ENCODE peak calls at places on chromosomes 7 and 10, in six cellular contexts. X, C, O, P, N and G are unnamed samples.

GRCh38 chr7:18978108-18978495 is 139.3 kb downstream of the TWIST1 start:
- DNase-seq in X (no peak), C (no peak), O (peak), P (peak), N (no peak), G (no peak)

GRCh38 chr7:3174515-3175318 is 126.3 kb upstream of the SDK1 start:
- DNase-seq in X (no peak), C (no peak), O (no peak), P (no peak), N (no peak), G (no peak)

GRCh38 chr7:44104880-44105771 is 981 bp downstream of the AEBP1 start:
- DNase-seq in X (no peak), C (no peak), O (no peak), P (no peak), N (peak), G (no peak)

GRCh38 chr7:48671656-48672055 is 252.7 kb upstream of the CDC14C start:
- DNase-seq in X (no peak), C (no peak), O (no peak), P (no peak), N (no peak), G (no peak)

GRCh38 chr10:24722676-24723385 is 856 bp downstream of the ARHGAP21 start:
- DNase-seq in X (peak), C (peak), O (no peak), P (no peak), N (peak), G (peak)

GRCh38 chr10:124152781-124153600 is 59.6 kb upstream of the CHST15 start:
- DNase-seq in X (peak), C (no peak), O (peak), P (peak), N (no peak), G (no peak)

GRCh38 chr10:117350905-117351304 is 24.3 kb downstream of the PDZD8 start:
- DNase-seq in X (no peak), C (no peak), O (no peak), P (no peak), N (no peak), G (no peak)

GRCh38 chr7:70417061-70417655 is 714.8 kb upstream of the GALNT17 start:
- DNase-seq in X (peak), C (no peak), O (no peak), P (no peak), N (no peak), G (no peak)

GRCh38 chr7:112509390-112509789 is 28.6 kb downstream of the LSMEM1 start:
- DNase-seq in X (no peak), C (no peak), O (no peak), P (peak), N (no peak), G (no peak)

GRCh38 chr7:27185708-27186449 is 847 bp upstream of the HOXA11 start:
- DNase-seq in X (no peak), C (no peak), O (no peak), P (no peak), N (peak), G (no peak)

GRCh38 chr7:50865450-50865849 is 82.8 kb upstream of the GRB10 start:
- DNase-seq in X (no peak), C (no peak), O (no peak), P (no peak), N (no peak), G (no peak)

GRCh38 chr7:43248961-43249807 is 136.7 kb downstream of the HECW1 start:
- DNase-seq in X (peak), C (peak), O (peak), P (peak), N (no peak), G (no peak)

GRCh38 chr10:12780634-12781601 is 220.6 kb downstream of the CCDC3 start:
- DNase-seq in X (no peak), C (no peak), O (no peak), P (no peak), N (no peak), G (no peak)

GRCh38 chr7:141663081-141663510 is 38.9 kb downstream of the DENND11 start:
- DNase-seq in X (no peak), C (no peak), O (no peak), P (no peak), N (no peak), G (no peak)

GRCh38 chr10:124576526-124577420 is 115.2 kb downstream of the LHPP start:
- DNase-seq in X (no peak), C (no peak), O (no peak), P (no peak), N (no peak), G (no peak)

GRCh38 chr7:143485500-143485899 is 7.8 kb downstream of the TAS2R41 start:
- DNase-seq in X (no peak), C (no peak), O (no peak), P (no peak), N (no peak), G (no peak)

GRCh38 chr10:75508814-75509306 is 77.4 kb downstream of the LRMDA start:
- DNase-seq in X (no peak), C (no peak), O (no peak), P (no peak), N (no peak), G (no peak)

GRCh38 chr10:98168147-98168546 is 33.7 kb downstream of the R3HCC1L start:
- DNase-seq in X (no peak), C (no peak), O (no peak), P (no peak), N (peak), G (no peak)

GRCh38 chr7:8295638-8296361 is 33.8 kb upstream of the ICA1 start:
- DNase-seq in X (no peak), C (peak), O (peak), P (peak), N (peak), G (peak)

GRCh38 chr7:65968256-65969185 is 13.5 kb downstream of the GUSB start:
- DNase-seq in X (no peak), C (no peak), O (no peak), P (no peak), N (no peak), G (no peak)

GRCh38 chr7:959271-959670 is 4.8 kb upstream of the ADAP1 start:
- DNase-seq in X (no peak), C (no peak), O (no peak), P (no peak), N (no peak), G (no peak)

GRCh38 chr10:15571570-15571969 is 148.2 kb downstream of the ITGA8 start:
- DNase-seq in X (no peak), C (no peak), O (peak), P (peak), N (no peak), G (no peak)

GRCh38 chr10:121900443-121901174 is 27.2 kb downstream of the ATE1 start:
- DNase-seq in X (no peak), C (peak), O (peak), P (peak), N (peak), G (peak)

GRCh38 chr7:2612445-2613112 is 19.2 kb upstream of the TTYH3 start:
- DNase-seq in X (no peak), C (no peak), O (no peak), P (no peak), N (no peak), G (no peak)

GRCh38 chr7:54812747-54813146 is 53.7 kb upstream of the SEC61G start:
- DNase-seq in X (no peak), C (no peak), O (no peak), P (no peak), N (no peak), G (no peak)

GRCh38 chr7:4837041-4837813 is 24.6 kb downstream of the PAPOLB start:
- DNase-seq in X (no peak), C (no peak), O (no peak), P (no peak), N (no peak), G (no peak)

GRCh38 chr7:46607176-46607575 is 686.1 kb upstream of the IGFBP3 start:
- DNase-seq in X (no peak), C (no peak), O (no peak), P (no peak), N (no peak), G (no peak)

GRCh38 chr7:8391353-8392062 is 41.9 kb upstream of the NXPH1 start:
- DNase-seq in X (no peak), C (no peak), O (no peak), P (no peak), N (no peak), G (no peak)

GRCh38 chr10:16011548-16011947 is 151.2 kb upstream of the MINDY3 start:
- DNase-seq in X (no peak), C (no peak), O (no peak), P (no peak), N (no peak), G (no peak)

GRCh38 chr7:111529507-111530355 is 32.6 kb downstream of the IMMP2L start:
- DNase-seq in X (no peak), C (no peak), O (no peak), P (no peak), N (no peak), G (no peak)

GRCh38 chr10:114437456-114438292 is 33.4 kb upstream of the AFAP1L2 start:
- DNase-seq in X (no peak), C (peak), O (no peak), P (no peak), N (no peak), G (no peak)

GRCh38 chr7:12719141-12719919 is 31.9 kb downstream of the ARL4A start:
- DNase-seq in X (no peak), C (no peak), O (no peak), P (peak), N (no peak), G (no peak)

GRCh38 chr7:20312562-20312961 is 18.1 kb upstream of the ITGB8 start:
- DNase-seq in X (no peak), C (no peak), O (no peak), P (no peak), N (no peak), G (no peak)

GRCh38 chr10:117537904-117538524 is 4.5 kb upstream of the EMX2 start:
- DNase-seq in X (no peak), C (no peak), O (no peak), P (no peak), N (no peak), G (no peak)

GRCh38 chr7:135669774-135670173 is 7.5 kb downstream of the STMP1 start:
- DNase-seq in X (no peak), C (no peak), O (no peak), P (no peak), N (no peak), G (no peak)